ENCODE peak calls at places on chromosomes 7 and 10, in four cellular contexts. I is neuronal stem cell, Z is endothelial cell of umbilical vein, C is neural progenitor cell. M is an unnamed sample. For H3K4me1 and H3K27me3, the result is how much of the 10 kb centered on the place peaks cover.

GRCh38 chr7:107201795-107202450 is 33.1 kb downstream of the HBP1 start:
- DNase-seq in I (peak), Z (peak), C (peak), M (no peak)

GRCh38 chr7:38463277-38464224 is 167.6 kb downstream of the AMPH start:
- DNase-seq in I (no peak), Z (no peak), C (no peak), M (no peak)

GRCh38 chr7:25189197-25189596 is 39.1 kb downstream of the NPVF start:
- DNase-seq in I (no peak), Z (no peak), C (no peak), M (no peak)

GRCh38 chr10:13791483-13791882 is 204.7 kb downstream of the PRPF18 start:
- DNase-seq in I (no peak), Z (no peak), C (no peak), M (no peak)

GRCh38 chr10:32582946-32583345 is 137.0 kb downstream of the CCDC7 start:
- DNase-seq in I (no peak), Z (no peak), C (no peak), M (no peak)

GRCh38 chr10:121188005-121188404 is 336.8 kb downstream of the WDR11 start:
- DNase-seq in I (no peak), Z (no peak), C (peak), M (no peak)

GRCh38 chr7:2037805-2038635 is 194.7 kb downstream of the MAD1L1 start:
- DNase-seq in I (no peak), Z (peak), C (no peak), M (no peak)

GRCh38 chr7:99623091-99623693 is 6.4 kb downstream of the ZSCAN25 start:
- DNase-seq in I (no peak), Z (no peak), C (no peak), M (no peak)

GRCh38 chr7:74334026-74334425 is 44.8 kb downstream of the CLIP2 start:
- DNase-seq in I (no peak), Z (no peak), C (no peak), M (no peak)

GRCh38 chr10:26627320-26627719 is 70.2 kb upstream of the PDSS1 start:
- DNase-seq in I (no peak), Z (no peak), C (no peak), M (no peak)

GRCh38 chr10:26799342-26799741 is 61.4 kb downstream of the ABI1 start:
- DNase-seq in I (no peak), Z (peak), C (no peak), M (no peak)

GRCh38 chr10:77609781-77610272 is 27.8 kb downstream of the KCNMA1 start:
- DNase-seq in I (no peak), Z (no peak), C (no peak), M (no peak)
- H3K4me1 ChIP-seq in I (under half), Z (under half), C (under half), M (under half)

GRCh38 chr10:4767033-4767814 is 58.8 kb upstream of the AKR1E2 start:
- DNase-seq in I (peak), Z (peak), C (peak), M (no peak)

GRCh38 chr10:4775808-4776207 is 50.2 kb upstream of the AKR1E2 start:
- DNase-seq in I (no peak), Z (no peak), C (no peak), M (no peak)

GRCh38 chr10:4770766-4771553 is 55.0 kb upstream of the AKR1E2 start:
- DNase-seq in I (no peak), Z (peak), C (no peak), M (no peak)

GRCh38 chr10:4772202-4772570 is 53.8 kb upstream of the AKR1E2 start:
- DNase-seq in I (no peak), Z (no peak), C (no peak), M (no peak)

GRCh38 chr10:4771554-4772201 is 54.3 kb upstream of the AKR1E2 start:
- DNase-seq in I (no peak), Z (no peak), C (no peak), M (no peak)
- H3K27ac ChIP-seq in I (no peak), Z (peak), C (no peak), M (peak)

DNA sequence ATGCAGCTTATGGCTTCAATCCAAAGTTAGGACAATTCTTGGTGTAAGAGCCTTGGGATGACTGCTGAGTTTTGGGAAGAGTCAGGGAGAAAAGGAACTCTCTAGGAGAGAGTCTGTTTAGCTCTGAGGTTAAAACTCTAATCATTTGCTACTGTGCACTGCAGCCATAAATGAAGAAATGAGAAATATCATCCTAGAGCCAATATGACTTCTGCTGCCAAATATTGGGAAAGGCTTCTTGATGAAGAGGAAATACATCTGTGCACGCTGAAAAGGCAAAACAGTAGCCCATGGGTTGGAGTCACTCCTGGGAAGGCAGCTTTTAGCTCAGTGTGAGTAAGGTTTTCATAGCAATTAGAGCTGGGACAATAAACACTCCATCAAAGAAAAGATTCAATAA is 308.8 kb downstream of the SFMBT2 start:
- DNase-seq in I (no peak), Z (no peak), C (no peak), M (no peak)
- H3K27me3 ChIP-seq in I (under half), Z (under half), C (under half), M (under half)

GRCh38 chr10:73815719-73816030 is 4.3 kb upstream of the NDST2 start:
- DNase-seq in I (no peak), Z (no peak), C (no peak), M (no peak)
- H3K4me1 ChIP-seq in I (under half), Z (under half), C (under half), M (under half)

DNA sequence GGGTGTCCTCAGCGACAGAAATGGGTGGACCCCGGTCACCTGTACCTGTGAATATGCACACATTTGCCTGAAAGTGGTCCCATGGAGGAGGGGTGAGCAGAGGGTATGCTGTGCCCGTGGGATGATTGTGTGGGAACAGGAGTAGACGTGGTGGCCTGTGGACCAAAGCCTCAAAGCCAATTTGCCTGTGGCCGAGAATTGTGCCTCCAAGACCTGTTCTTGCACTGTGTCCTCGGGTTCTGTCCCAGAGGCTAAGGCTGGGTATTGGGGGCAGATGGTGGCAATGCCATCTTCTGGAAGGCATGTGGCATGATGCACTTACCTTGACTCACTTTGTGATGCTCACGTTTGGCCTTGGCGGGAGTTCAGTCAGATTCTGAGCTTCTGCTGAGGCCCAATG is 351.0 kb downstream of the TCERG1L start:
- DNase-seq in I (no peak), Z (no peak), C (no peak), M (no peak)
- H3K27ac ChIP-seq in I (no peak), Z (no peak), C (no peak), M (no peak)

GRCh38 chr7:40879941-40880558 is 745.2 kb downstream of the SUGCT start:
- DNase-seq in I (no peak), Z (peak), C (no peak), M (no peak)

GRCh38 chr7:40873248-40873647 is 738.4 kb downstream of the SUGCT start:
- DNase-seq in I (no peak), Z (no peak), C (no peak), M (no peak)

GRCh38 chr7:40876604-40877003 is 741.8 kb downstream of the SUGCT start:
- DNase-seq in I (no peak), Z (no peak), C (peak), M (no peak)

GRCh38 chr7:40870108-40870507 is 735.3 kb downstream of the SUGCT start:
- DNase-seq in I (no peak), Z (no peak), C (no peak), M (no peak)

GRCh38 chr7:40874756-40875155 is 740.0 kb downstream of the SUGCT start:
- DNase-seq in I (no peak), Z (no peak), C (no peak), M (no peak)
- H3K27me3 ChIP-seq in I (under half), Z (under half), C (under half), M (under half)

M was measured in ascending aorta.